ENCODE peak calls at places on chromosome 1, in six cellular contexts. D, M, W, G, E and S are unnamed samples.

GRCh38 chr1:26285366-26286063 is 5.6 kb downstream of the SH3BGRL3 start:
- DNase-seq in D (no peak), M (no peak), W (peak; percentile 56), G (no peak), E (no peak), S (no peak)

GRCh38 chr1:156496211-156496761 is 4.3 kb downstream of the MEF2D start:
- DNase-seq in D (no peak), M (no peak), W (no peak), G (no peak), E (no peak), S (no peak)

GRCh38 chr1:218850367-218850766 is 323.3 kb upstream of the LYPLAL1 start:
- DNase-seq in D (no peak), M (no peak), W (no peak), G (no peak), E (no peak), S (no peak)

GRCh38 chr1:204479387-204480136 is 15.0 kb downstream of the PIK3C2B start:
- DNase-seq in D (no peak), M (no peak), W (no peak), G (no peak), E (no peak), S (no peak)

GRCh38 chr1:27070390-27071048 is 57.9 kb upstream of the TENT5B start:
- DNase-seq in D (no peak), M (no peak), W (no peak), G (no peak), E (no peak), S (no peak)

GRCh38 chr1:10733967-10734366 is 62.5 kb downstream of the CASZ1 start:
- DNase-seq in D (no peak), M (peak; percentile 82), W (no peak), G (no peak), E (no peak), S (peak; percentile 66)

GRCh38 chr1:117815926-117816325 is 113.5 kb downstream of the GDAP2 start:
- DNase-seq in D (peak; percentile 23), M (no peak), W (no peak), G (no peak), E (no peak), S (no peak)

GRCh38 chr1:54487571-54488050 is 60.4 kb upstream of the ACOT11 start:
- DNase-seq in D (no peak), M (no peak), W (no peak), G (peak; percentile 32), E (peak; percentile 29), S (no peak)

GRCh38 chr1:193766329-193766728 is 579.9 kb upstream of the B3GALT2 start:
- DNase-seq in D (no peak), M (no peak), W (no peak), G (no peak), E (no peak), S (no peak)

DNA sequence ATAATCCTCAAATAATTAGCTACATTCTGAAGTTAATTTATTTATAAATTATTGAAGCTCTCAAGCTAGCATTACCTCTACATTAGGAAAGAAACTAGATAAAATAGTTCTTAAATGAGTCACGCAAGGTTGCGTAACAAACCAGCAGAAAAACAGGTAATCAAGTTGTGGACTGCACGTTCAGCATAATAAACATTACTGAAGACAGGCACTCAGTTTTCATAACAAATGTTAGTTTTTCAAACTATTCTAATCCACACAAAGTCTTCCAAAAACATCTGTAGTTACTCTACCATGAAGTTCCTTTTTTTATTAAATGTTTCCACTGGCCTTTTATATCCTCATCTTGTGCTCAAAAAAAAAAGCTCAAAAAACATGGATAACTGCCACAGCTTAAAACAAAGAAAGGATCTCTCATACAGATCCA is 1.3 kb downstream of the TOR1AIP2 start:
- DNase-seq in D (peak; percentile 56), M (no peak), W (no peak), G (no peak), E (no peak), S (no peak)
- H3K4me3 ChIP-seq in D (peak overlapping the region; percentile 89), M (peak overlapping the region; percentile 60), W (peak overlapping the region; percentile 76), G (peak overlapping the region; percentile 73), E (peak overlapping the region; percentile 82), S (peak overlapping the region; percentile 93)

GRCh38 chr1:201583663-201584062 is 44.7 kb downstream of the NAV1 start:
- DNase-seq in D (no peak), M (no peak), W (no peak), G (no peak), E (no peak), S (no peak)

GRCh38 chr1:201582977-201583376 is 44.0 kb downstream of the NAV1 start:
- DNase-seq in D (no peak), M (no peak), W (no peak), G (no peak), E (no peak), S (no peak)

GRCh38 chr1:201585901-201586300 is 47.0 kb downstream of the NAV1 start:
- DNase-seq in D (no peak), M (no peak), W (no peak), G (no peak), E (no peak), S (no peak)

GRCh38 chr1:201585099-201585498 is 46.2 kb downstream of the NAV1 start:
- DNase-seq in D (no peak), M (no peak), W (no peak), G (no peak), E (no peak), S (no peak)

GRCh38 chr1:201584510-201584991 is 45.6 kb downstream of the NAV1 start:
- DNase-seq in D (no peak), M (no peak), W (no peak), G (no peak), E (no peak), S (peak; percentile 64)
- H3K27ac ChIP-seq in D (no peak overlapping the region), M (no peak overlapping the region), W (peak overlapping the region; percentile 72), G (peak overlapping the region; percentile 12), E (peak overlapping the region; percentile 10), S (no peak overlapping the region)

GRCh38 chr1:36513676-36514473 is 31.2 kb upstream of the CSF3R start:
- DNase-seq in D (no peak), M (no peak), W (no peak), G (no peak), E (no peak), S (no peak)
- H3K4me3 ChIP-seq in D (no peak overlapping the region), M (no peak overlapping the region), W (no peak overlapping the region), G (no peak overlapping the region), E (no peak overlapping the region), S (no peak overlapping the region)

DNA sequence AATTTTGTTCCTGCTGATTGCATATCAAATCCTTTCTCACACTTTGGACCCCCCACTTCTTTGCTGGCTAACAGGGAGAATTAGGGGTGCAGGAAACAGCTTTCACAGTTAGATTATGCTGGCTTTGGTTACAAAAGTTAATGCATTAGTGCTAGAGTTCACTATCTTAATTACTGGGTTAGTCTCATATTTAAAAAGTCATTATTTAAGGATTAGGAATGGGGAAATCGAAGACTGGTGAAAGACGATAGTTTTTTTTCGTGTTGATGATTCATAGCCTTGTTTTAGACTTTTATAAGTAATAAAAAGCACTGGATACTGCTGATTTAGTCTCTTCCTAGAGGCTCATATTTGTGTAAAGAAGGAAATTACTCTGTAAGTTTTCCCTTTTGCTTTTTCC is 11.6 kb downstream of the ST6GALNAC3 start:
- DNase-seq in D (no peak), M (no peak), W (no peak), G (no peak), E (no peak), S (no peak)
- H3K27ac ChIP-seq in D (no peak overlapping the region), M (no peak overlapping the region), W (no peak overlapping the region), G (no peak overlapping the region), E (no peak overlapping the region), S (no peak overlapping the region)

GRCh38 chr1:34930702-34931071 is 1.2 kb upstream of the DLGAP3 start:
- DNase-seq in D (no peak), M (no peak), W (no peak), G (no peak), E (no peak), S (no peak)
- H3K4me3 ChIP-seq in D (no peak overlapping the region), M (no peak overlapping the region), W (no peak overlapping the region), G (no peak overlapping the region), E (no peak overlapping the region), S (no peak overlapping the region)

GRCh38 chr1:192342842-192343241 is 26.1 kb downstream of the RGS21 start:
- DNase-seq in D (no peak), M (no peak), W (no peak), G (no peak), E (no peak), S (no peak)
- H3K27ac ChIP-seq in D (no peak overlapping the region), M (no peak overlapping the region), W (no peak overlapping the region), G (no peak overlapping the region), E (no peak overlapping the region), S (no peak overlapping the region)

GRCh38 chr1:67685067-67685557 is at the start of gene GADD45A:
- DNase-seq in D (peak; percentile 99), M (peak; percentile 99), W (peak; percentile 94), G (peak; percentile 99), E (peak; percentile 95), S (peak; percentile 99)
- H3K4me3 ChIP-seq in D (peak within 1 kb of the TSS; percentile 77), M (peak within 1 kb of the TSS; percentile 98), W (peak within 1 kb of the TSS; percentile 80), G (peak within 1 kb of the TSS; percentile 92), E (peak within 1 kb of the TSS; percentile 92), S (peak within 1 kb of the TSS; percentile 69)

GRCh38 chr1:229119161-229119560 is 151.8 kb upstream of the RAB4A start:
- DNase-seq in D (no peak), M (no peak), W (no peak), G (no peak), E (no peak), S (no peak)
- H3K27ac ChIP-seq in D (no peak overlapping the region), M (no peak overlapping the region), W (peak overlapping the region; percentile 57), G (no peak overlapping the region), E (no peak overlapping the region), S (no peak overlapping the region)